ENCODE peak calls at places on chromosomes 2 and 18, in five cellular contexts. G is activated effector memory CD4-positive, alpha-beta T cell treated with Interleukin-2 at 50 U/mL for 16 hours; W is activated B cell treated with CpG ODN at 0.5 μM for 24 hours; M is SW 1271; Z is GM19239. D is an unnamed sample.

GRCh38 chr2:141728142-141728541 is 402.7 kb downstream of the LRP1B start:
- DNase-seq in G (no peak), W (no peak), M (no peak), Z (no peak), D (no peak)

GRCh38 chr2:165238295-165238694 is 919 bp upstream of the SCN2A start:
- DNase-seq in G (no peak), W (no peak), M (no peak), Z (no peak), D (no peak)

GRCh38 chr2:222774941-222775340 is 85.9 kb upstream of the ACSL3 start:
- DNase-seq in G (no peak), W (no peak), M (no peak), Z (no peak), D (no peak)

GRCh38 chr18:39801848-39802247 is 2153.2 kb upstream of the PIK3C3 start:
- DNase-seq in G (no peak), W (no peak), M (no peak), Z (no peak), D (no peak)

GRCh38 chr2:16005389-16005788 is 65.0 kb downstream of the MYCN start:
- DNase-seq in G (no peak), W (no peak), M (no peak), Z (no peak), D (no peak)

GRCh38 chr18:79501006-79501405 is 105.3 kb downstream of the NFATC1 start:
- DNase-seq in G (no peak), W (no peak), M (no peak), Z (no peak), D (no peak)

GRCh38 chr2:69983392-69983791 is 22.0 kb upstream of the ASPRV1 start:
- DNase-seq in G (no peak), W (no peak), M (no peak), Z (no peak), D (no peak)

GRCh38 chr2:88053301-88053700 is 2.3 kb downstream of the KRCC1 start:
- DNase-seq in G (no peak), W (no peak), M (no peak), Z (no peak), D (no peak)

GRCh38 chr2:223997938-223998337 is 40.7 kb downstream of the MRPL44 start:
- DNase-seq in G (no peak), W (no peak), M (no peak), Z (no peak), D (no peak)

GRCh38 chr18:2316686-2317308 is 254.5 kb downstream of the METTL4 start:
- DNase-seq in G (no peak), W (no peak), M (no peak), Z (no peak), D (no peak)

GRCh38 chr2:149826471-149827125 is 239.0 kb upstream of the MMADHC start:
- DNase-seq in G (no peak), W (no peak), M (no peak), Z (no peak), D (no peak)

GRCh38 chr18:9708882-9709877 is 1.1 kb downstream of the RAB31 start:
- DNase-seq in G (no peak), W (peak; percentile 29), M (no peak), Z (peak; percentile 35), D (no peak)

GRCh38 chr2:8316356-8316755 is 365.5 kb upstream of the ID2 start:
- DNase-seq in G (no peak), W (no peak), M (no peak), Z (no peak), D (no peak)